ENCODE peak calls at places on chromosomes 16 and 17, in seven cellular contexts. One of them, this sample, is unnamed.

GRCh38 chr16:10876799-10877341 is at the start of gene CIITA:
- DNase-seq in aorta: peak; percentile 94
- DNase-seq in thyroid gland: peak; percentile 52
- DNase-seq in heart right ventricle: peak; percentile 73
- DNase-seq in endodermal cell: peak; percentile 59
- DNase-seq in IMR-90: peak; percentile 86
- DNase-seq in foreskin keratinocyte: peak; percentile 83
- DNase-seq in this sample: peak; percentile 71

GRCh38 chr17:47095268-47095667 is 93.8 kb downstream of the CDC27 start:
- DNase-seq in aorta: no peak
- DNase-seq in thyroid gland: no peak
- DNase-seq in heart right ventricle: no peak
- DNase-seq in endodermal cell: no peak
- DNase-seq in IMR-90: no peak
- DNase-seq in foreskin keratinocyte: no peak
- DNase-seq in this sample: no peak

GRCh38 chr17:41894791-41895331 is 23.9 kb downstream of the ACLY start:
- DNase-seq in aorta: no peak
- DNase-seq in thyroid gland: peak; percentile 30
- DNase-seq in heart right ventricle: no peak
- DNase-seq in endodermal cell: no peak
- DNase-seq in IMR-90: peak; percentile 90
- DNase-seq in foreskin keratinocyte: peak; percentile 16
- DNase-seq in this sample: peak; percentile 30

GRCh38 chr17:69857412-69857835 is 217.6 kb upstream of the KCNJ16 start:
- DNase-seq in aorta: no peak
- DNase-seq in thyroid gland: no peak
- DNase-seq in heart right ventricle: no peak
- DNase-seq in endodermal cell: no peak
- DNase-seq in IMR-90: peak; percentile 95
- DNase-seq in foreskin keratinocyte: peak; percentile 22
- DNase-seq in this sample: no peak

GRCh38 chr17:62749926-62750325 is 58.2 kb downstream of the MARCHF10 start:
- DNase-seq in aorta: no peak
- DNase-seq in thyroid gland: no peak
- DNase-seq in heart right ventricle: no peak
- DNase-seq in endodermal cell: no peak
- DNase-seq in IMR-90: no peak
- DNase-seq in foreskin keratinocyte: no peak
- DNase-seq in this sample: no peak

GRCh38 chr17:37106049-37106448 is 157.3 kb downstream of the AATF start:
- DNase-seq in aorta: no peak
- DNase-seq in thyroid gland: no peak
- DNase-seq in heart right ventricle: no peak
- DNase-seq in endodermal cell: no peak
- DNase-seq in IMR-90: no peak
- DNase-seq in foreskin keratinocyte: no peak
- DNase-seq in this sample: no peak

GRCh38 chr17:80358861-80359260 is 56.1 kb upstream of the ENDOV start:
- DNase-seq in aorta: no peak
- DNase-seq in thyroid gland: no peak
- DNase-seq in heart right ventricle: no peak
- DNase-seq in endodermal cell: no peak
- DNase-seq in IMR-90: no peak
- DNase-seq in foreskin keratinocyte: no peak
- DNase-seq in this sample: no peak

GRCh38 chr17:82813299-82814051 is 26.3 kb downstream of the ZNF750 start:
- DNase-seq in aorta: no peak
- DNase-seq in thyroid gland: no peak
- DNase-seq in heart right ventricle: no peak
- DNase-seq in endodermal cell: no peak
- DNase-seq in IMR-90: no peak
- DNase-seq in foreskin keratinocyte: no peak
- DNase-seq in this sample: no peak

GRCh38 chr17:75753514-75754377 is 11.2 kb downstream of the GALK1 start:
- DNase-seq in aorta: peak; percentile 83
- DNase-seq in thyroid gland: peak; percentile 67
- DNase-seq in heart right ventricle: peak; percentile 58
- DNase-seq in endodermal cell: peak; percentile 97
- DNase-seq in IMR-90: peak; percentile 56
- DNase-seq in foreskin keratinocyte: no peak
- DNase-seq in this sample: peak; percentile 77

GRCh38 chr17:66633322-66633965 is 201.5 kb upstream of the CACNG5 start:
- DNase-seq in aorta: no peak
- DNase-seq in thyroid gland: no peak
- DNase-seq in heart right ventricle: no peak
- DNase-seq in endodermal cell: no peak
- DNase-seq in IMR-90: peak; percentile 47
- DNase-seq in foreskin keratinocyte: no peak
- DNase-seq in this sample: no peak

GRCh38 chr16:11403920-11404319 is 58.7 kb downstream of the RMI2 start:
- DNase-seq in aorta: peak; percentile 32
- DNase-seq in thyroid gland: no peak
- DNase-seq in heart right ventricle: no peak
- DNase-seq in endodermal cell: peak; percentile 39
- DNase-seq in IMR-90: no peak
- DNase-seq in foreskin keratinocyte: no peak
- DNase-seq in this sample: no peak

GRCh38 chr17:42111265-42111636 is 1.3 kb downstream of the DHX58 start:
- DNase-seq in aorta: no peak
- DNase-seq in thyroid gland: peak; percentile 52
- DNase-seq in heart right ventricle: no peak
- DNase-seq in endodermal cell: no peak
- DNase-seq in IMR-90: no peak
- DNase-seq in foreskin keratinocyte: no peak
- DNase-seq in this sample: no peak

GRCh38 chr17:57016066-57016763 is 38.3 kb downstream of the SCPEP1 start:
- DNase-seq in aorta: no peak
- DNase-seq in thyroid gland: no peak
- DNase-seq in heart right ventricle: no peak
- DNase-seq in endodermal cell: peak; percentile 57
- DNase-seq in IMR-90: no peak
- DNase-seq in foreskin keratinocyte: no peak
- DNase-seq in this sample: no peak

GRCh38 chr17:81422776-81423697 is 27.8 kb downstream of the BAHCC1 start:
- DNase-seq in aorta: peak; percentile 95
- DNase-seq in thyroid gland: peak; percentile 94
- DNase-seq in heart right ventricle: peak; percentile 75
- DNase-seq in endodermal cell: peak; percentile 93
- DNase-seq in IMR-90: peak; percentile 96
- DNase-seq in foreskin keratinocyte: peak; percentile 84
- DNase-seq in this sample: peak; percentile 81

GRCh38 chr16:2149630-2150417 is 1.4 kb downstream of the RAB26 start:
- DNase-seq in aorta: no peak
- DNase-seq in thyroid gland: no peak
- DNase-seq in heart right ventricle: no peak
- DNase-seq in endodermal cell: peak; percentile 82
- DNase-seq in IMR-90: no peak
- DNase-seq in foreskin keratinocyte: no peak
- DNase-seq in this sample: peak; percentile 40

GRCh38 chr16:80366023-80366422 is 174.8 kb upstream of the DYNLRB2 start:
- DNase-seq in aorta: no peak
- DNase-seq in thyroid gland: no peak
- DNase-seq in heart right ventricle: no peak
- DNase-seq in endodermal cell: no peak
- DNase-seq in IMR-90: no peak
- DNase-seq in foreskin keratinocyte: peak; percentile 32
- DNase-seq in this sample: no peak

GRCh38 chr17:76536511-76537287 is 810 bp downstream of the CYGB start:
- DNase-seq in aorta: peak; percentile 32
- DNase-seq in thyroid gland: no peak
- DNase-seq in heart right ventricle: no peak
- DNase-seq in endodermal cell: no peak
- DNase-seq in IMR-90: no peak
- DNase-seq in foreskin keratinocyte: no peak
- DNase-seq in this sample: no peak

GRCh38 chr17:58575511-58575910 is 61.1 kb upstream of the MTMR4 start:
- DNase-seq in aorta: no peak
- DNase-seq in thyroid gland: no peak
- DNase-seq in heart right ventricle: no peak
- DNase-seq in endodermal cell: no peak
- DNase-seq in IMR-90: peak; percentile 64
- DNase-seq in foreskin keratinocyte: peak; percentile 93
- DNase-seq in this sample: no peak

GRCh38 chr16:86575095-86575685 is 3.2 kb upstream of the FOXL1 start:
- DNase-seq in aorta: no peak
- DNase-seq in thyroid gland: no peak
- DNase-seq in heart right ventricle: no peak
- DNase-seq in endodermal cell: no peak
- DNase-seq in IMR-90: no peak
- DNase-seq in foreskin keratinocyte: no peak
- DNase-seq in this sample: no peak
- H3K27ac ChIP-seq in aorta: peak overlapping the region; percentile 20
- H3K27ac ChIP-seq in thyroid gland: no peak overlapping the region
- H3K27ac ChIP-seq in heart right ventricle: peak overlapping the region; percentile 73
- H3K27ac ChIP-seq in endodermal cell: no peak overlapping the region
- H3K27ac ChIP-seq in IMR-90: peak overlapping the region; percentile 65
- H3K27ac ChIP-seq in foreskin keratinocyte: no peak overlapping the region
- H3K27ac ChIP-seq in this sample: no peak overlapping the region

GRCh38 chr17:7176870-7177209 is 2.3 kb downstream of the ASGR1 start:
- DNase-seq in aorta: no peak
- DNase-seq in thyroid gland: peak; percentile 43
- DNase-seq in heart right ventricle: no peak
- DNase-seq in endodermal cell: no peak
- DNase-seq in IMR-90: no peak
- DNase-seq in foreskin keratinocyte: no peak
- DNase-seq in this sample: no peak
- H3K4me1 ChIP-seq in aorta: no peaks in the 10 kb centered on the region
- H3K4me1 ChIP-seq in thyroid gland: peaks cover 34% of the 10 kb centered on the region
- H3K4me1 ChIP-seq in heart right ventricle: peaks cover 16% of the 10 kb centered on the region
- H3K4me1 ChIP-seq in endodermal cell: no peaks in the 10 kb centered on the region
- H3K4me1 ChIP-seq in IMR-90: peaks cover 2% of the 10 kb centered on the region
- H3K4me1 ChIP-seq in foreskin keratinocyte: no peaks in the 10 kb centered on the region
- H3K4me1 ChIP-seq in this sample: peaks cover 22% of the 10 kb centered on the region

GRCh38 chr16:56608876-56609462 is 585 bp downstream of the MT2A start:
- DNase-seq in aorta: no peak
- DNase-seq in thyroid gland: peak; percentile 22
- DNase-seq in heart right ventricle: no peak
- DNase-seq in endodermal cell: peak; percentile 68
- DNase-seq in IMR-90: no peak
- DNase-seq in foreskin keratinocyte: no peak
- DNase-seq in this sample: no peak

GRCh38 chr16:56609463-56609921 is 1.1 kb downstream of the MT2A start:
- DNase-seq in aorta: peak; percentile 89
- DNase-seq in thyroid gland: peak; percentile 72
- DNase-seq in heart right ventricle: peak; percentile 87
- DNase-seq in endodermal cell: peak; percentile 45
- DNase-seq in IMR-90: peak; percentile 92
- DNase-seq in foreskin keratinocyte: peak; percentile 88
- DNase-seq in this sample: peak; percentile 62

GRCh38 chr16:56607675-56608042 is 725 bp upstream of the MT2A start:
- DNase-seq in aorta: no peak
- DNase-seq in thyroid gland: no peak
- DNase-seq in heart right ventricle: no peak
- DNase-seq in endodermal cell: no peak
- DNase-seq in IMR-90: no peak
- DNase-seq in foreskin keratinocyte: no peak
- DNase-seq in this sample: no peak

GRCh38 chr16:56606688-56607618 is 1.4 kb upstream of the MT2A start:
- DNase-seq in aorta: peak; percentile 77
- DNase-seq in thyroid gland: peak; percentile 72
- DNase-seq in heart right ventricle: peak; percentile 81
- DNase-seq in endodermal cell: peak; percentile 64
- DNase-seq in IMR-90: peak; percentile 100
- DNase-seq in foreskin keratinocyte: peak; percentile 99
- DNase-seq in this sample: peak; percentile 64

DNA sequence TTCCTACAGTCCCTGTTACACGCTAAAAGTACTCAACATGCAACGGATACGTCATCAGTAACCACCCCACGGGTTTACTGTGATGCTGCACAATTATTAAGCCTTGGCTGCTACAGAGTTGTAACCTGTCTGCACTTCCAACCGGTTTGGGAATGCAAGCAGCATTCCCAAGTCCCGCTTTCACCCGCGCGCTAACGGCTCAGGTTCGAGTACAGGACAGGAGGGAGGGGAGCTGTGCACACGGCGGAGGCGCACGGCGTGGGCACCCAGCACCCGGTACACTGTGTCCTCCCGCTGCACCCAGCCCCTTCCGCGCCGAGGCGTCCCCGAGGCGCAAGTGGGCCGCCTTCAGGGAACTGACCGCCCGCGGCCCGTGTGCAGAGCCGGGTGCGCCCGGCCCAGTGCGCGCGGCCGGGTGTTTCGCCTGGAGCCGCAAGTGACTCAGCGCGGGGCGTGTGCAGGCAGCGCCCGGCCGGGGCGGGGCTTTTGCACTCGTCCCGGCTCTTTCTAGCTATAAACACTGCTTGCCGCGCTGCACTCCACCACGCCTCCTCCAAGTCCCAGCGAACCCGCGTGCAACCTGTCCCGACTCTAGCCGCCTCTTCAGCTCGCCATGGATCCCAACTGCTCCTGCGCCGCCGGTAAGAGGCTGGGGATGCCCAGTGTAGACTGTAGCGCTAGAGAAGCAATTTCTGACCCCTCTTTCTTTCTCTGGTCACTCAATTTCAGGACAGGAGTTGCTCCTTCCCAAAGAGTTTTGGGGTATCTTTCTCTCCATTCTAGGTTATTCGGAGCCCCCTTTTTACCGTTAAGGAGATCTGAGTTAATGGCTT is at the start of gene MT2A:
- DNase-seq in aorta: peak; percentile 98
- DNase-seq in thyroid gland: peak; percentile 97
- DNase-seq in heart right ventricle: peak; percentile 94
- DNase-seq in endodermal cell: peak; percentile 93
- DNase-seq in IMR-90: peak; percentile 97
- DNase-seq in foreskin keratinocyte: peak; percentile 92
- DNase-seq in this sample: peak; percentile 98
- H3K27ac ChIP-seq in aorta: peak within 1 kb of the TSS; percentile 51
- H3K27ac ChIP-seq in thyroid gland: peak within 1 kb of the TSS; percentile 98
- H3K27ac ChIP-seq in heart right ventricle: peak within 1 kb of the TSS; percentile 84
- H3K27ac ChIP-seq in endodermal cell: no peak within 1 kb of the TSS
- H3K27ac ChIP-seq in IMR-90: peak within 1 kb of the TSS; percentile 99
- H3K27ac ChIP-seq in foreskin keratinocyte: peak within 1 kb of the TSS; percentile 77
- H3K27ac ChIP-seq in this sample: peak within 1 kb of the TSS; percentile 91

DNA sequence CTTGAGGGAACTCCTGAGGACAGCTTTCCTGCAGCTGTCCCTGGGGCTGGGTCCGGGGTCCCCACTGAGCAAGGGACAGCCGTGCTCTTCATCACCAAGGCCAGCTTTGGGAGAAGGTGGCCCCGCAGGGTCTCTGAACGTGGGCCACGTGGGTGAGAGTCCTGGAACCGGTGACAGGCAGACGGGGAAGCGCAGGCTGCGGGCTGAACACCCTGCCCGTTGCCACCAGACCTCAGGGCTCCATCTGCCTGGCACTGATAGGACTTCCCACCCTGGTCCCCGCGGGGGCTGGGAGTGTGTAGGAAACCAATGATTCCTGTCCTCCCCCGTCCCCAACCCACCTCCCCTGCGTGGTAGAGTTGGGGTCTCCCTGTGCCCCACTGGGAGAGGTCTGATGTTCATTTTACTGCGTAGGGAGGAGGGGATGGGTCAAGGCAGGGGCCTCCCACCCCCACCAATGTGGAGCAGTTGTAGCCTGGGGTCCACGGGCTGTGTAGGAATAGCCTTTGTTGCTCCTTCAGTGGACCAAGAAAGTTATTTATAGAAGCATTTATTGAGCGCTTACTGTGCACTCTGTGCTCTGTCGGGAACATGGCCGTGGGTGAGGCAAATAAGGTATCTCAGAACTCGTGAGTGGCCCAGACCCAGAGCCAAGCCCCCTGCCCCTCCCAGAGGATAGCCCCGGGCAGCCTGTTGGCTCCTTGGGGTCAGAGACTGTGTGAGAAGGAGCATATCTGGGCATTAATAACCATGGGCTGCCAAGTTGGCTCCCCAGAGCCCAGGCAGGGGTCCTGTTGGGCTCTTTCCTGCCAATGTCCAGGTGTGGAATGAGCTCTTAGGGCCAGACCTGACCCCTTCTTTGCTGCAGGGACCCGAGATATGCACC is 1.3 kb downstream of the ADGRG1 start:
- DNase-seq in aorta: no peak
- DNase-seq in thyroid gland: no peak
- DNase-seq in heart right ventricle: no peak
- DNase-seq in endodermal cell: no peak
- DNase-seq in IMR-90: no peak
- DNase-seq in foreskin keratinocyte: no peak
- DNase-seq in this sample: no peak
- H3K4me1 ChIP-seq in aorta: no peaks in the 10 kb centered on the region
- H3K4me1 ChIP-seq in thyroid gland: peaks cover 100% of the 10 kb centered on the region
- H3K4me1 ChIP-seq in heart right ventricle: peaks cover 36% of the 10 kb centered on the region
- H3K4me1 ChIP-seq in endodermal cell: peaks cover 2% of the 10 kb centered on the region
- H3K4me1 ChIP-seq in IMR-90: peaks cover 24% of the 10 kb centered on the region
- H3K4me1 ChIP-seq in foreskin keratinocyte: peaks cover 10% of the 10 kb centered on the region
- H3K4me1 ChIP-seq in this sample: peaks cover 58% of the 10 kb centered on the region